ENCODE peak calls at places on chromosome 10, in five cellular contexts. F is heart right ventricle, X is K562, A is lower lobe of right lung, L is transverse colon. E is an unnamed sample. For H3K4me1, the result is how much of the 10 kb centered on the place peaks cover.

GRCh38 chr10:404341-404740 is 269.1 kb downstream of the ZMYND11 start:
- DNase-seq in F (no peak), X (no peak), A (no peak), L (no peak), E (no peak)

GRCh38 chr10:13613519-13613918 is 26.8 kb downstream of the PRPF18 start:
- DNase-seq in F (no peak), X (peak), A (no peak), L (no peak), E (no peak)

GRCh38 chr10:26486985-26487850 is 49.1 kb downstream of the APBB1IP start:
- DNase-seq in F (no peak), X (no peak), A (no peak), L (peak), E (no peak)

GRCh38 chr10:12535656-12536055 is 186.3 kb downstream of the CAMK1D start:
- DNase-seq in F (no peak), X (no peak), A (no peak), L (no peak), E (no peak)

GRCh38 chr10:15658099-15658702 is 61.5 kb downstream of the ITGA8 start:
- DNase-seq in F (no peak), X (peak), A (no peak), L (no peak), E (no peak)

GRCh38 chr10:117256910-117257309 is 16.0 kb downstream of the SLC18A2 start:
- DNase-seq in F (no peak), X (no peak), A (no peak), L (no peak), E (no peak)

GRCh38 chr10:109964318-109964717 is 41.0 kb upstream of the XPNPEP1 start:
- DNase-seq in F (no peak), X (no peak), A (no peak), L (no peak), E (no peak)

GRCh38 chr10:58797356-58797755 is 284.7 kb downstream of the BICC1 start:
- DNase-seq in F (no peak), X (no peak), A (no peak), L (no peak), E (no peak)

GRCh38 chr10:129968937-129969527 is 5.0 kb upstream of the EBF3 start:
- DNase-seq in F (no peak), X (no peak), A (peak), L (no peak), E (peak)

GRCh38 chr10:70753026-70753663 is 32.0 kb downstream of the TBATA start:
- DNase-seq in F (no peak), X (no peak), A (no peak), L (no peak), E (peak)

GRCh38 chr10:33010132-33011037 is 52.4 kb upstream of the ITGB1 start:
- DNase-seq in F (no peak), X (no peak), A (no peak), L (no peak), E (no peak)

GRCh38 chr10:115849197-115849596 is 423.8 kb downstream of the GFRA1 start:
- DNase-seq in F (no peak), X (no peak), A (no peak), L (no peak), E (no peak)

GRCh38 chr10:129888784-129889616 is 75.1 kb downstream of the EBF3 start:
- DNase-seq in F (peak), X (peak), A (no peak), L (no peak), E (no peak)

GRCh38 chr10:26555719-26556368 is 117.7 kb downstream of the APBB1IP start:
- DNase-seq in F (peak), X (no peak), A (peak), L (peak), E (no peak)

GRCh38 chr10:1706711-1707110 is 30.6 kb downstream of the ADARB2 start:
- DNase-seq in F (no peak), X (no peak), A (no peak), L (no peak), E (no peak)

GRCh38 chr10:99532687-99533495 is at the start of gene NKX2-3:
- DNase-seq in F (peak), X (peak), A (peak), L (peak), E (peak)

GRCh38 chr10:95785942-95786669 is 30.1 kb downstream of the ENTPD1 start:
- DNase-seq in F (no peak), X (no peak), A (no peak), L (no peak), E (no peak)

GRCh38 chr10:104142081-104142480 is 20.1 kb downstream of the SFR1 start:
- DNase-seq in F (no peak), X (no peak), A (no peak), L (no peak), E (no peak)

GRCh38 chr10:102918817-102919236 is 733 bp downstream of the CNNM2 start:
- DNase-seq in F (no peak), X (peak), A (no peak), L (peak), E (peak)

GRCh38 chr10:11403116-11403515 is 208.3 kb downstream of the USP6NL start:
- DNase-seq in F (no peak), X (no peak), A (no peak), L (peak), E (peak)

GRCh38 chr10:130461631-130462030 is 325.4 kb downstream of the GLRX3 start:
- DNase-seq in F (no peak), X (no peak), A (no peak), L (no peak), E (no peak)

DNA sequence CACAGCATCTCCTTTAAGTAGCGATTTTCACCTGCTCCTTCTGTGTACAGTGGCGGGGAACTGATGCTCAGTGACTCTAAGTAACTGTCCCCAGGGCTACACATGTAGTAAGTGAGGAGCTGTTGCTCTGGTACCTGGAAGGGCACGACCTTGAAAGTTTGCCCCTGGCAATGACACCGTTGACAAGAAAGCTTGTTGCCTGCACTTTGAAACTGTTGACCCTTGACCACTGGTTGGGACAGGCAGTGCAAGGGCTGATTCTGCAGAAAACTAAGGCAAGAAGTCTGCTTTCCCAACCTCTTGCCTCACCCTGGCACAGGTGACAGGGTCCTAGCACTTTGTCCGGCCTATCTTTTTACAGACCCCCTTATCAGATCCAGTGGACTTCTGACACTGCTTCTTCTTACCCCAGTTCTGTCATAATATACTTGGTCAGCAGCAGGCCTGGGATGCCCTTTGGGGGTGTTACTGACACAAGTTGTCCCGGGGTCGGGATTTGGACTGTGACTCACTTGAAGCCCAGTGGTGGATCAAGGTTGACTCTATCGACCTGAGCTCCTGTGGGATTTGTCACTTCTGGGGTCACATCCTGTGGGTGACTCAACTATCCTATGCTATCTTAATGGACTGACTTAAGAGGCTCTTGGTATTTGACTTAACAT is 5.8 kb downstream of the ACSL5 start:
- DNase-seq in F (no peak), X (peak), A (no peak), L (peak), E (no peak)
- H3K27ac ChIP-seq in F (no peak), X (no peak), A (no peak), L (peak), E (no peak)

GRCh38 chr10:71978988-71979691 is 14.9 kb downstream of the CHST3 start:
- DNase-seq in F (no peak), X (no peak), A (no peak), L (no peak), E (peak)

GRCh38 chr10:71981024-71981867 is 17.1 kb downstream of the CHST3 start:
- DNase-seq in F (no peak), X (no peak), A (no peak), L (no peak), E (peak)

GRCh38 chr10:71980181-71981023 is 16.2 kb downstream of the CHST3 start:
- DNase-seq in F (no peak), X (peak), A (no peak), L (no peak), E (peak)

GRCh38 chr10:71978476-71978875 is 14.3 kb downstream of the CHST3 start:
- DNase-seq in F (no peak), X (peak), A (no peak), L (no peak), E (peak)

GRCh38 chr10:71979692-71980062 is 15.5 kb downstream of the CHST3 start:
- DNase-seq in F (no peak), X (no peak), A (no peak), L (no peak), E (peak)
- H3K4me1 ChIP-seq in F (half or more), X (under half), A (half or more), L (under half), E (under half)

DNA sequence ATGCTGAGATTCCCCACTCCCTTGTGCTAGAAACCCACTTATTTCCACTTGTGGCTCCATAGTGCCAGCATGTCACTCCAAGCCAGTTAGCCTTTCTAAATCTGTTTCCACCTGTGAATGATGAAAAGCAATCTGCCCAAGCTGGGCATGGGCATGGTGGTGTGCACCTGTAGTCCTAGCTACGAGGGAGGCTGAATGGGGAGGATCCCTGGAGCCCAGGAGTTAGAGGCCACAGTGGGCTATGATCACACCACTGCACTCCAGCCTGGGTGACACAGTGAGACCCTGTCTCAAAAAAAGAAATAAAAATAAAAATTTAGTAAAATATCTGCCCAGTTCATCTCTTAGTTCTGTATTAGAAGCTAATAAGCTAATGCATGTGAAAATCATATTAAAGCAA is 5.0 kb upstream of the PTF1A start:
- DNase-seq in F (no peak), X (no peak), A (no peak), L (no peak), E (no peak)
- H3K27ac ChIP-seq in F (no peak), X (no peak), A (no peak), L (no peak), E (no peak)

DNA sequence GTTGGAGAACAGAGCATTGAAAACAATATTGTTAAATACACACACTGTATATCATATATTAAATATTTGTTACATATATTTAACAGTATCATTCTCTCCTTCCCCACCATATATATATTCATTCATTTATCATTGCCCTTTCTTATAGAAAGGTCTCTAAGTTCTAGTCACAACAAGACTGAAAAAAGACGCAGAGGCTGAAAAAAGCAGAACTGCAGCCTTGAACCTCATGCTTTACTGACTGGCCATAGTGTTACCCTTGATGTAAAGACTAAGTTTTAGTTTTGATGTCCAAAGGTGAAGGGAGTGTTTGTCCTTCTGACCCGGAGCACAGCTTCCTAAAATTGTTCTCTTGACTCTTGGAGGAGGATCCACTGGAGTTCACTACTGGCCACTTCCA is 247.9 kb downstream of the PTEN start:
- DNase-seq in F (no peak), X (no peak), A (no peak), L (no peak), E (no peak)
- H3K4me1 ChIP-seq in F (under half), X (under half), A (under half), L (under half), E (under half)

DNA sequence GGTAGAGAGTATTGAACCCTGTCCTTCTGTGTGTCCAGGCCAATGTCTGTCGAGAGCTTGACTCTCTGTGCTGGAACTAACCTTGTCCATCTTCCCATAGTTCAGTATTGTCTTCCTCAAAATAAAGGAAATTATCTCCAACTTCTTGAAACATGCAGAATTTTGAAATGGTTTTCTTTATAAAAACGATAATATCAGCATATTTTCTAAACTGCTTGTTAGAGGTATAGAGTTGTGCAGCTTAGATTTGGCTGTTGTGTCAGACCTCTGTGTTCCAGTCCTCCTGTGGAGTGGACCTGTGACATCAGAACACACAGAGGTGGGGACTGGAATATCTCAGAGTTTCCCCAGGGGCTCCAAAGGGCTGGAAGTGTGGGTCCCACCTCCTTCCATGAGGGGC is 22.2 kb upstream of the AKR1E2 start:
- DNase-seq in F (no peak), X (no peak), A (no peak), L (no peak), E (no peak)
- H3K27ac ChIP-seq in F (no peak), X (no peak), A (no peak), L (no peak), E (no peak)

GRCh38 chr10:44992732-44993225 is 7.9 kb upstream of the ZNF22 start:
- DNase-seq in F (no peak), X (no peak), A (no peak), L (no peak), E (no peak)
- H3K4me1 ChIP-seq in F (half or more), X (under half), A (half or more), L (under half), E (under half)

DNA sequence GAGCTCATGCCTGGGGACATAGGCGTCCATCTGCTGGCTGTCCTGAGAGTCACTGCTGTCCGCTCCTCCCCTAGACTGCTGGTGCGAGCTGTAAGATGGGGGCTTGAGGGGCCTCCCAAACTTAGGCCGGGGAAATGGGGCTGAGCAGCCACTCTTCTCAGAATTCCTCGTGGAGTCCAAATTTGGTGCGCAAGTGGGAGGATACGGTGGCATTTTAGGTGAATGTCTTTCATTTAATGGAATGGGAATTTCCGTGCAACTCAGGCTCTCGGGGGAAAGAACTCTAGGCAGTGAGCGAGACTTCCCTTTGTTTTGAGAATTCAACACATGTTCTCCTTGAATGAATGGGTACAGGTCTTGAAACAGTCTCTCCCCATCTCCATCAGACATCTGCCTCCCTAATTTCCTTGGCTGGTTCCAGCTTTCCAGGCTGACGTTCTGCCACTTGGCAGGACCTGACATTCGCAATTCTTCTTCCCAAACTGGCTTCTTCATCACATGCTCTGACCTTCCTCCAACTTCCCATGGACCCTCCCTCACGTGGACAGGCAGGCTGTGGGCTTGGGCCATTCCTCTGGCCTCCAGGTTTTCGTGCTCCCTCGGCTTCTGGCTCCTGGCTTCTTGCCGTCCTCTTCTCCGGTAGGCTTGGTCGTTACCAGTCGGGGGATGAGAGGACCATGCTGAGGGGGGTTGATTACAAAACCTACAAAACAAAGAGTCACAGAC is 30.1 kb downstream of the JCAD start:
- DNase-seq in F (no peak), X (no peak), A (no peak), L (no peak), E (no peak)
- H3K27ac ChIP-seq in F (peak), X (no peak), A (peak), L (peak), E (no peak)